ENCODE peak calls at places on chromosome 1, in eight cellular contexts. One of them, this sample, is unnamed.
A peak's percentile ranks its signal among the peaks of the same experiment; 100 is the strongest.

GRCh38 chr1:85894651-85895050 is 186.4 kb upstream of the ZNHIT6 start:
- DNase-seq in stomach: no peak
- DNase-seq in stimulated activated CD4-positive, alpha-beta T cell treated with anti-CD3 and anti-CD28 coated beads, TNF-alpha, amount 100 ng/mL, for 4 hours: no peak
- DNase-seq in amniotic stem cell: peak; percentile 51
- DNase-seq in GM12891: peak; percentile 25
- DNase-seq in omental fat pad: no peak
- DNase-seq in Caco-2: peak; percentile 22
- DNase-seq in thoracic aorta: no peak
- DNase-seq in this sample: no peak

GRCh38 chr1:46248122-46248920 is 758 bp downstream of the RAD54L start:
- DNase-seq in stomach: peak; percentile 52
- DNase-seq in stimulated activated CD4-positive, alpha-beta T cell treated with anti-CD3 and anti-CD28 coated beads, TNF-alpha, amount 100 ng/mL, for 4 hours: no peak
- DNase-seq in amniotic stem cell: no peak
- DNase-seq in GM12891: peak; percentile 19
- DNase-seq in omental fat pad: no peak
- DNase-seq in Caco-2: peak; percentile 30
- DNase-seq in thoracic aorta: no peak
- DNase-seq in this sample: peak; percentile 82

GRCh38 chr1:53326598-53327182 is 1.2 kb downstream of the LRP8 start:
- DNase-seq in stomach: no peak
- DNase-seq in stimulated activated CD4-positive, alpha-beta T cell treated with anti-CD3 and anti-CD28 coated beads, TNF-alpha, amount 100 ng/mL, for 4 hours: peak; percentile 15
- DNase-seq in amniotic stem cell: no peak
- DNase-seq in GM12891: peak; percentile 61
- DNase-seq in omental fat pad: no peak
- DNase-seq in Caco-2: peak; percentile 16
- DNase-seq in thoracic aorta: no peak
- DNase-seq in this sample: peak; percentile 79

GRCh38 chr1:242206994-242207393 is 208.1 kb upstream of the MAP1LC3C start:
- DNase-seq in stomach: no peak
- DNase-seq in stimulated activated CD4-positive, alpha-beta T cell treated with anti-CD3 and anti-CD28 coated beads, TNF-alpha, amount 100 ng/mL, for 4 hours: no peak
- DNase-seq in amniotic stem cell: no peak
- DNase-seq in GM12891: no peak
- DNase-seq in omental fat pad: no peak
- DNase-seq in Caco-2: no peak
- DNase-seq in thoracic aorta: no peak
- DNase-seq in this sample: no peak

GRCh38 chr1:241163363-241163762 is 193.6 kb downstream of the RGS7 start:
- DNase-seq in stomach: no peak
- DNase-seq in stimulated activated CD4-positive, alpha-beta T cell treated with anti-CD3 and anti-CD28 coated beads, TNF-alpha, amount 100 ng/mL, for 4 hours: no peak
- DNase-seq in amniotic stem cell: no peak
- DNase-seq in GM12891: no peak
- DNase-seq in omental fat pad: no peak
- DNase-seq in Caco-2: no peak
- DNase-seq in thoracic aorta: no peak
- DNase-seq in this sample: no peak

GRCh38 chr1:87131809-87132663 is 196.6 kb upstream of the LMO4 start:
- DNase-seq in stomach: peak; percentile 79
- DNase-seq in stimulated activated CD4-positive, alpha-beta T cell treated with anti-CD3 and anti-CD28 coated beads, TNF-alpha, amount 100 ng/mL, for 4 hours: peak; percentile 46
- DNase-seq in amniotic stem cell: peak; percentile 67
- DNase-seq in GM12891: peak; percentile 80
- DNase-seq in omental fat pad: peak; percentile 45
- DNase-seq in Caco-2: peak; percentile 68
- DNase-seq in thoracic aorta: no peak
- DNase-seq in this sample: peak; percentile 80

GRCh38 chr1:17984510-17985085 is 123.0 kb upstream of the IGSF21 start:
- DNase-seq in stomach: peak; percentile 31
- DNase-seq in stimulated activated CD4-positive, alpha-beta T cell treated with anti-CD3 and anti-CD28 coated beads, TNF-alpha, amount 100 ng/mL, for 4 hours: no peak
- DNase-seq in amniotic stem cell: no peak
- DNase-seq in GM12891: peak; percentile 33
- DNase-seq in omental fat pad: no peak
- DNase-seq in Caco-2: peak; percentile 11
- DNase-seq in thoracic aorta: no peak
- DNase-seq in this sample: peak; percentile 49

GRCh38 chr1:112110031-112110430 is 120.6 kb upstream of the KCND3 start:
- DNase-seq in stomach: peak; percentile 51
- DNase-seq in stimulated activated CD4-positive, alpha-beta T cell treated with anti-CD3 and anti-CD28 coated beads, TNF-alpha, amount 100 ng/mL, for 4 hours: no peak
- DNase-seq in amniotic stem cell: no peak
- DNase-seq in GM12891: no peak
- DNase-seq in omental fat pad: no peak
- DNase-seq in Caco-2: no peak
- DNase-seq in thoracic aorta: no peak
- DNase-seq in this sample: no peak

GRCh38 chr1:109977657-109978378 is 6.7 kb upstream of the AHCYL1 start:
- DNase-seq in stomach: no peak
- DNase-seq in stimulated activated CD4-positive, alpha-beta T cell treated with anti-CD3 and anti-CD28 coated beads, TNF-alpha, amount 100 ng/mL, for 4 hours: no peak
- DNase-seq in amniotic stem cell: no peak
- DNase-seq in GM12891: no peak
- DNase-seq in omental fat pad: no peak
- DNase-seq in Caco-2: no peak
- DNase-seq in thoracic aorta: no peak
- DNase-seq in this sample: no peak

GRCh38 chr1:175555266-175555665 is 188.1 kb downstream of the TNR start:
- DNase-seq in stomach: no peak
- DNase-seq in stimulated activated CD4-positive, alpha-beta T cell treated with anti-CD3 and anti-CD28 coated beads, TNF-alpha, amount 100 ng/mL, for 4 hours: no peak
- DNase-seq in amniotic stem cell: no peak
- DNase-seq in GM12891: no peak
- DNase-seq in omental fat pad: no peak
- DNase-seq in Caco-2: no peak
- DNase-seq in thoracic aorta: no peak
- DNase-seq in this sample: no peak

GRCh38 chr1:46400398-46400797 is 6.3 kb downstream of the FAAH start:
- DNase-seq in stomach: no peak
- DNase-seq in stimulated activated CD4-positive, alpha-beta T cell treated with anti-CD3 and anti-CD28 coated beads, TNF-alpha, amount 100 ng/mL, for 4 hours: no peak
- DNase-seq in amniotic stem cell: no peak
- DNase-seq in GM12891: no peak
- DNase-seq in omental fat pad: no peak
- DNase-seq in Caco-2: no peak
- DNase-seq in thoracic aorta: no peak
- DNase-seq in this sample: peak; percentile 59

GRCh38 chr1:23980725-23981063 is 567 bp upstream of the SRSF10 start:
- DNase-seq in stomach: no peak
- DNase-seq in stimulated activated CD4-positive, alpha-beta T cell treated with anti-CD3 and anti-CD28 coated beads, TNF-alpha, amount 100 ng/mL, for 4 hours: peak; percentile 39
- DNase-seq in amniotic stem cell: no peak
- DNase-seq in GM12891: peak; percentile 44
- DNase-seq in omental fat pad: no peak
- DNase-seq in Caco-2: peak; percentile 40
- DNase-seq in thoracic aorta: no peak
- DNase-seq in this sample: peak; percentile 44

GRCh38 chr1:109386054-109386717 is 11.5 kb downstream of the SORT1 start:
- DNase-seq in stomach: no peak
- DNase-seq in stimulated activated CD4-positive, alpha-beta T cell treated with anti-CD3 and anti-CD28 coated beads, TNF-alpha, amount 100 ng/mL, for 4 hours: no peak
- DNase-seq in amniotic stem cell: no peak
- DNase-seq in GM12891: no peak
- DNase-seq in omental fat pad: no peak
- DNase-seq in Caco-2: no peak
- DNase-seq in thoracic aorta: no peak
- DNase-seq in this sample: no peak

GRCh38 chr1:94707321-94708298 is 112.5 kb upstream of the SLC44A3 start:
- DNase-seq in stomach: no peak
- DNase-seq in stimulated activated CD4-positive, alpha-beta T cell treated with anti-CD3 and anti-CD28 coated beads, TNF-alpha, amount 100 ng/mL, for 4 hours: no peak
- DNase-seq in amniotic stem cell: no peak
- DNase-seq in GM12891: no peak
- DNase-seq in omental fat pad: no peak
- DNase-seq in Caco-2: no peak
- DNase-seq in thoracic aorta: no peak
- DNase-seq in this sample: no peak

GRCh38 chr1:118116909-118117308 is 68.1 kb downstream of the SPAG17 start:
- DNase-seq in stomach: no peak
- DNase-seq in stimulated activated CD4-positive, alpha-beta T cell treated with anti-CD3 and anti-CD28 coated beads, TNF-alpha, amount 100 ng/mL, for 4 hours: no peak
- DNase-seq in amniotic stem cell: no peak
- DNase-seq in GM12891: no peak
- DNase-seq in omental fat pad: no peak
- DNase-seq in Caco-2: no peak
- DNase-seq in thoracic aorta: no peak
- DNase-seq in this sample: no peak

GRCh38 chr1:227761621-227762230 is 26.5 kb downstream of the SNAP47 start:
- DNase-seq in stomach: no peak
- DNase-seq in stimulated activated CD4-positive, alpha-beta T cell treated with anti-CD3 and anti-CD28 coated beads, TNF-alpha, amount 100 ng/mL, for 4 hours: no peak
- DNase-seq in amniotic stem cell: no peak
- DNase-seq in GM12891: no peak
- DNase-seq in omental fat pad: no peak
- DNase-seq in Caco-2: no peak
- DNase-seq in thoracic aorta: no peak
- DNase-seq in this sample: no peak

GRCh38 chr1:66373072-66373685 is 160.8 kb upstream of the SGIP1 start:
- DNase-seq in stomach: no peak
- DNase-seq in stimulated activated CD4-positive, alpha-beta T cell treated with anti-CD3 and anti-CD28 coated beads, TNF-alpha, amount 100 ng/mL, for 4 hours: no peak
- DNase-seq in amniotic stem cell: no peak
- DNase-seq in GM12891: no peak
- DNase-seq in omental fat pad: no peak
- DNase-seq in Caco-2: no peak
- DNase-seq in thoracic aorta: no peak
- DNase-seq in this sample: no peak

GRCh38 chr1:110235839-110236682 is 25.9 kb downstream of the KCNC4 start:
- DNase-seq in stomach: no peak
- DNase-seq in stimulated activated CD4-positive, alpha-beta T cell treated with anti-CD3 and anti-CD28 coated beads, TNF-alpha, amount 100 ng/mL, for 4 hours: no peak
- DNase-seq in amniotic stem cell: peak; percentile 44
- DNase-seq in GM12891: no peak
- DNase-seq in omental fat pad: no peak
- DNase-seq in Caco-2: no peak
- DNase-seq in thoracic aorta: no peak
- DNase-seq in this sample: no peak

GRCh38 chr1:171814692-171815091 is 26.6 kb upstream of the DNM3 start:
- DNase-seq in stomach: no peak
- DNase-seq in stimulated activated CD4-positive, alpha-beta T cell treated with anti-CD3 and anti-CD28 coated beads, TNF-alpha, amount 100 ng/mL, for 4 hours: no peak
- DNase-seq in amniotic stem cell: no peak
- DNase-seq in GM12891: no peak
- DNase-seq in omental fat pad: no peak
- DNase-seq in Caco-2: no peak
- DNase-seq in thoracic aorta: no peak
- DNase-seq in this sample: no peak

GRCh38 chr1:23657659-23658275 is 33.8 kb upstream of the RPL11 start:
- DNase-seq in stomach: peak; percentile 54
- DNase-seq in stimulated activated CD4-positive, alpha-beta T cell treated with anti-CD3 and anti-CD28 coated beads, TNF-alpha, amount 100 ng/mL, for 4 hours: no peak
- DNase-seq in amniotic stem cell: no peak
- DNase-seq in GM12891: peak; percentile 53
- DNase-seq in omental fat pad: no peak
- DNase-seq in Caco-2: peak; percentile 67
- DNase-seq in thoracic aorta: no peak
- DNase-seq in this sample: peak; percentile 53

GRCh38 chr1:174990382-174990999 is 9.3 kb upstream of the CACYBP start:
- DNase-seq in stomach: no peak
- DNase-seq in stimulated activated CD4-positive, alpha-beta T cell treated with anti-CD3 and anti-CD28 coated beads, TNF-alpha, amount 100 ng/mL, for 4 hours: no peak
- DNase-seq in amniotic stem cell: no peak
- DNase-seq in GM12891: no peak
- DNase-seq in omental fat pad: no peak
- DNase-seq in Caco-2: no peak
- DNase-seq in thoracic aorta: no peak
- DNase-seq in this sample: peak; percentile 42

GRCh38 chr1:161966076-161966475 is 57.6 kb downstream of the OLFML2B start:
- DNase-seq in stomach: no peak
- DNase-seq in stimulated activated CD4-positive, alpha-beta T cell treated with anti-CD3 and anti-CD28 coated beads, TNF-alpha, amount 100 ng/mL, for 4 hours: no peak
- DNase-seq in amniotic stem cell: no peak
- DNase-seq in GM12891: no peak
- DNase-seq in omental fat pad: no peak
- DNase-seq in Caco-2: no peak
- DNase-seq in thoracic aorta: no peak
- DNase-seq in this sample: no peak

GRCh38 chr1:184555665-184556641 is 169.1 kb downstream of the C1orf21 start:
- DNase-seq in stomach: no peak
- DNase-seq in stimulated activated CD4-positive, alpha-beta T cell treated with anti-CD3 and anti-CD28 coated beads, TNF-alpha, amount 100 ng/mL, for 4 hours: no peak
- DNase-seq in amniotic stem cell: no peak
- DNase-seq in GM12891: no peak
- DNase-seq in omental fat pad: no peak
- DNase-seq in Caco-2: no peak
- DNase-seq in thoracic aorta: no peak
- DNase-seq in this sample: no peak

GRCh38 chr1:200139661-200140250 is 112.2 kb downstream of the NR5A2 start:
- DNase-seq in stomach: no peak
- DNase-seq in stimulated activated CD4-positive, alpha-beta T cell treated with anti-CD3 and anti-CD28 coated beads, TNF-alpha, amount 100 ng/mL, for 4 hours: no peak
- DNase-seq in amniotic stem cell: peak; percentile 47
- DNase-seq in GM12891: no peak
- DNase-seq in omental fat pad: no peak
- DNase-seq in Caco-2: peak; percentile 42
- DNase-seq in thoracic aorta: no peak
- DNase-seq in this sample: peak; percentile 25

GRCh38 chr1:186849271-186849671 is 20.5 kb downstream of the PLA2G4A start:
- DNase-seq in stomach: no peak
- DNase-seq in stimulated activated CD4-positive, alpha-beta T cell treated with anti-CD3 and anti-CD28 coated beads, TNF-alpha, amount 100 ng/mL, for 4 hours: no peak
- DNase-seq in amniotic stem cell: no peak
- DNase-seq in GM12891: no peak
- DNase-seq in omental fat pad: no peak
- DNase-seq in Caco-2: peak; percentile 45
- DNase-seq in thoracic aorta: no peak
- DNase-seq in this sample: no peak

GRCh38 chr1:160911441-160911840 is 26.5 kb upstream of the ITLN1 start:
- DNase-seq in stomach: peak; percentile 59
- DNase-seq in stimulated activated CD4-positive, alpha-beta T cell treated with anti-CD3 and anti-CD28 coated beads, TNF-alpha, amount 100 ng/mL, for 4 hours: no peak
- DNase-seq in amniotic stem cell: no peak
- DNase-seq in GM12891: no peak
- DNase-seq in omental fat pad: no peak
- DNase-seq in Caco-2: peak; percentile 72
- DNase-seq in thoracic aorta: no peak
- DNase-seq in this sample: no peak

This sample was measured in colonic mucosa.